ENCODE peak calls at places on chromosomes 13 and 19, in five cellular contexts. E is memory B cell, P is fibroblast of lung, V is brain microvascular endothelial cell, Y is ovary. B is an unnamed sample.
A peak's percentile ranks its signal among the peaks of the same experiment; 100 is the strongest.

GRCh38 chr13:100210966-100211710 is 122.2 kb downstream of the PCCA start:
- DNase-seq in E (no peak), P (peak; percentile 80), V (peak; percentile 51), Y (no peak), B (peak; percentile 18)

GRCh38 chr13:86476656-86477055 is 677.4 kb upstream of the SLITRK6 start:
- DNase-seq in E (no peak), P (no peak), V (no peak), Y (no peak), B (no peak)

GRCh38 chr13:113623491-113624234 is 34.3 kb downstream of the ATP4B start:
- DNase-seq in E (no peak), P (no peak), V (no peak), Y (peak; percentile 23), B (no peak)

GRCh38 chr19:54158812-54159351 is 639 bp downstream of the LENG1 start:
- DNase-seq in E (no peak), P (no peak), V (no peak), Y (no peak), B (no peak)

GRCh38 chr19:39390460-39390758 is 497 bp downstream of the PAF1 start:
- DNase-seq in E (no peak), P (no peak), V (no peak), Y (no peak), B (no peak)

GRCh38 chr19:1601613-1602064 is 3.6 kb downstream of the UQCR11 start:
- DNase-seq in E (no peak), P (no peak), V (no peak), Y (no peak), B (no peak)

GRCh38 chr13:112416647-112417046 is 40.5 kb downstream of the SPACA7 start:
- DNase-seq in E (no peak), P (no peak), V (no peak), Y (no peak), B (no peak)

GRCh38 chr13:45292176-45292575 is 48.8 kb downstream of the TPT1 start:
- DNase-seq in E (no peak), P (peak; percentile 43), V (no peak), Y (no peak), B (no peak)

GRCh38 chr13:48994731-48995130 is 19.0 kb downstream of the FNDC3A start:
- DNase-seq in E (no peak), P (peak; percentile 63), V (no peak), Y (no peak), B (no peak)

GRCh38 chr13:43009506-43009905 is 13.9 kb upstream of the DNAJC15 start:
- DNase-seq in E (no peak), P (peak; percentile 25), V (no peak), Y (no peak), B (no peak)

GRCh38 chr19:44614313-44614712 is 950 bp downstream of the IGSF23 start:
- DNase-seq in E (no peak), P (no peak), V (no peak), Y (no peak), B (no peak)

GRCh38 chr13:111639994-111640393 is 319.6 kb downstream of the TEX29 start:
- DNase-seq in E (no peak), P (no peak), V (no peak), Y (no peak), B (no peak)

B was measured in endothelial cell of umbilical vein.